ENCODE peak calls at places on chromosomes 7 and 10, in four cellular contexts. B is fibroblast of lung, Q is heart right ventricle, Z is lung. X is an unnamed sample. For H3K4me1, the result is how much of the 10 kb centered on the place peaks cover.

GRCh38 chr7:132152490-132152889 is 423.8 kb downstream of the PLXNA4 start:
- DNase-seq in B (no peak), Q (no peak), Z (no peak), X (no peak)

GRCh38 chr10:115950320-115950719 is 322.7 kb downstream of the GFRA1 start:
- DNase-seq in B (peak), Q (no peak), Z (no peak), X (no peak)

GRCh38 chr7:36521911-36522310 is 132.2 kb downstream of the ANLN start:
- DNase-seq in B (no peak), Q (no peak), Z (no peak), X (no peak)

GRCh38 chr7:155338632-155339320 is 41.1 kb downstream of the INSIG1 start:
- DNase-seq in B (no peak), Q (no peak), Z (no peak), X (no peak)

GRCh38 chr10:123640016-123640535 is 26.1 kb upstream of the GPR26 start:
- DNase-seq in B (no peak), Q (no peak), Z (no peak), X (no peak)

GRCh38 chr10:3415878-3416605 is 243.5 kb upstream of the PITRM1 start:
- DNase-seq in B (no peak), Q (no peak), Z (no peak), X (no peak)

GRCh38 chr7:604884-605531 is 85.4 kb upstream of the PDGFA start:
- DNase-seq in B (no peak), Q (no peak), Z (no peak), X (peak)

GRCh38 chr10:78911533-78912340 is 157.0 kb upstream of the ZMIZ1 start:
- DNase-seq in B (no peak), Q (no peak), Z (peak), X (no peak)

GRCh38 chr7:28408974-28409715 is 3.2 kb upstream of the CREB5 start:
- DNase-seq in B (peak), Q (peak), Z (peak), X (peak)
- H3K4me1 ChIP-seq in B (under half), Q (under half), Z (under half), X (under half)

GRCh38 chr7:47577351-47577919 is 4.5 kb downstream of the TNS3 start:
- DNase-seq in B (peak), Q (peak), Z (no peak), X (no peak)

GRCh38 chr7:47576909-47577255 is 5.0 kb downstream of the TNS3 start:
- DNase-seq in B (no peak), Q (no peak), Z (no peak), X (no peak)

GRCh38 chr7:47580175-47580701 is 1.7 kb downstream of the TNS3 start:
- DNase-seq in B (peak), Q (no peak), Z (no peak), X (no peak)

GRCh38 chr7:47579458-47579857 is 2.5 kb downstream of the TNS3 start:
- DNase-seq in B (no peak), Q (no peak), Z (no peak), X (no peak)

DNA sequence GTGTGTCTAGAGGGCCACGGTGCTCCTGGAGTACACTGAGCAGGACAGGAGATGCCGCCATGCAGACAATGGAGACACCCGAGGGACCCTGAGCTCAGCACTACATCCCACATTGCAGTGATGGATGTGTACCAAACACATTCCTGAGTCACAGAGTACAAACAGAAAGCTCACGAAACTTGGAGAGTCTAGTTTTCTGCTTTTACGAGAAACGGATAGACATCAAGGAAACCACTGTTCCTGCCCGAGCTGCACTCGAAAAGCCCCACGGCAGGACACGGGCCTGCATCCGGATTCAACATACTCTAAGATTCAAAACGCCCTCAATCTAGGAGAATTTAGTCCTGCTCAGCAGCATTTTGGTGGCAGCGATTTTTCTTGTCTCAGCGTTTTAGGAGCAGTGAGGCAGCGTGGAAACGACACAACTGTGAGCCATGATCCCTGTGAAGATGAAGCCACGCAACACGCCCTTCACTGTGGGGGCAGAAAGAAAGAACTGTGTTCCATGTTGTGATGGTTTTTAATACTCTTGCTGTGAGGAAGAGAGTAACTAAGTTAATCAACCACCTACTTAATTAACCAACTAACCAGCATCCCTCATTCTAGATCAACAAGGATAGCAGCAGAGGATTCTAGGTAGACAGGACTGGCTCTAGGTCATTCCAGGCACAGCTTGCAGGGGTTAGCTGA is 3.2 kb downstream of the TNS3 start:
- DNase-seq in B (peak), Q (no peak), Z (no peak), X (no peak)
- H3K27ac ChIP-seq in B (peak), Q (peak), Z (peak), X (peak)

DNA sequence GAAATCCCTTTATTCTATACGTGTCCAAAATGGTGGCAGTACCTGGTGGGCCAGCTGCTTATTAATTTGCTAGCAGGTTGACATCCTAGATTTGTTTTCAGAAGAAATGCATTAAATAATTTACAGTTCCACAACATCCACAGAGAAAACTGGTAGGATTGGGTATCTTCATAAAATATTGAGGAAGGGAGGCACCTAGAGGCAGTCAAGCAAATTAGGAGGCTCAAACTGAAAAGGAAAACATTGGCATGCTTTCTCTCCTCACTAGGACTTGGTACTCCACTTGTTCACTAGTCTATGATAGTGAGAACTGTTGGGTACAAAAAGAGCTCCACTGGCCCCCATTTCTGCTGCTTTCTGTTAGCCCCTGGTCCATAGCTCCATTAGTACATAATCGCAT is 18.3 kb upstream of the LRGUK start:
- DNase-seq in B (no peak), Q (no peak), Z (no peak), X (no peak)
- TF ChIP-seq CTCF in B (no peak), Q (no peak), Z (no peak), X (no peak)

GRCh38 chr10:6064119-6064518 is 2.0 kb upstream of the IL2RA start:
- DNase-seq in B (no peak), Q (no peak), Z (no peak), X (no peak)

GRCh38 chr10:6067457-6067856 is 5.3 kb upstream of the IL2RA start:
- DNase-seq in B (no peak), Q (no peak), Z (no peak), X (no peak)

GRCh38 chr10:6065406-6065805 is 3.2 kb upstream of the IL2RA start:
- DNase-seq in B (no peak), Q (no peak), Z (no peak), X (no peak)

GRCh38 chr10:6068006-6068405 is 5.8 kb upstream of the IL2RA start:
- DNase-seq in B (no peak), Q (no peak), Z (no peak), X (no peak)

DNA sequence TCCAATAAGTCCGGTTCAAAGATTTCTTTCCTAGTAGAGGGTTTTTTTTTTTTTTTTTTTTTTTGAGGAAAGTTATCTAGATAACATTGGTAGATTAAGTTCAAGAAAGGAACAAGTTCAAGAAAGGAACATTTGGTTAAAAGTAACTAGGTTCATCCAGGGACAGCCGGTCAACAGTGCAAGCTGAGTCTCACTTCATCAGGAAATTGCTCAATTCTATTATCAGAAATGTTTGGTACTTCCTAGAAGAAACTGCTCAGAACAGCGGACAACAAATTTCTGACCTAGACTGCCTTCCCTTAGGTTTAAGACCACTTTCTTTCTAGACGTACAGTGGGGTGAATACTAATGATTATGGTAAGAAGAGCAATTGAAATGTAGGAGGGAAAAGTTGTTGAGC is 3.7 kb upstream of the IL2RA start:
- DNase-seq in B (peak), Q (no peak), Z (no peak), X (no peak)
- H3K4me1 ChIP-seq in B (under half), Q (under half), Z (under half), X (under half)

X was measured in kidney.